ENCODE peak calls at places on chromosomes 6 and 20, in nine cellular contexts. R is lower lobe of right lung; U is esophagus squamous epithelium; I is fibroblast of lung; L is heart left ventricle; K is breast epithelium; A is right atrium auricular region; Q is body of pancreas; M is CD8-positive, alpha-beta memory T cell. C is an unnamed sample.
A peak's percentile ranks its signal among the peaks of the same experiment; 100 is the strongest.

GRCh38 chr6:125046107-125046925 is 84.1 kb downstream of the RNF217 start:
- DNase-seq in R (no peak), U (no peak), I (no peak), L (no peak), K (peak; percentile 83), A (no peak), Q (no peak), M (no peak), C (no peak)

GRCh38 chr6:132860254-132860653 is 45.9 kb downstream of the RPS12 start:
- DNase-seq in R (no peak), U (no peak), I (no peak), L (no peak), K (no peak), A (no peak), Q (no peak), M (no peak), C (no peak)

GRCh38 chr6:97668716-97669115 is 385.7 kb upstream of the MMS22L start:
- DNase-seq in R (no peak), U (no peak), I (no peak), L (peak; percentile 32), K (no peak), A (no peak), Q (no peak), M (no peak), C (no peak)

GRCh38 chr6:36487698-36488097 is 44.9 kb downstream of the KCTD20 start:
- DNase-seq in R (no peak), U (no peak), I (no peak), L (no peak), K (no peak), A (no peak), Q (no peak), M (no peak), C (no peak)

GRCh38 chr20:46914789-46915359 is 20.2 kb downstream of the EYA2 start:
- DNase-seq in R (no peak), U (no peak), I (no peak), L (no peak), K (no peak), A (peak; percentile 72), Q (peak; percentile 18), M (no peak), C (no peak)

GRCh38 chr6:79574636-79575035 is 37.4 kb upstream of the LCA5 start:
- DNase-seq in R (no peak), U (no peak), I (peak; percentile 56), L (no peak), K (no peak), A (no peak), Q (no peak), M (no peak), C (no peak)

GRCh38 chr6:35302604-35303218 is 5.1 kb downstream of the DEF6 start:
- DNase-seq in R (peak; percentile 73), U (peak; percentile 56), I (peak; percentile 12), L (no peak), K (no peak), A (no peak), Q (peak; percentile 53), M (peak; percentile 84), C (peak; percentile 97)

GRCh38 chr20:58585753-58586540 is 65.1 kb upstream of the STX16 start:
- DNase-seq in R (no peak), U (no peak), I (no peak), L (no peak), K (no peak), A (no peak), Q (no peak), M (no peak), C (no peak)

GRCh38 chr6:1624071-1624847 is 14.5 kb downstream of the FOXC1 start:
- DNase-seq in R (peak; percentile 44), U (no peak), I (no peak), L (peak; percentile 32), K (no peak), A (no peak), Q (no peak), M (no peak), C (no peak)

GRCh38 chr20:62936996-62937352 is 973 bp upstream of the GID8 start:
- DNase-seq in R (no peak), U (no peak), I (peak; percentile 50), L (no peak), K (no peak), A (no peak), Q (no peak), M (no peak), C (no peak)

GRCh38 chr6:48423640-48424365 is 312.8 kb upstream of the PTCHD4 start:
- DNase-seq in R (no peak), U (no peak), I (peak; percentile 67), L (no peak), K (no peak), A (no peak), Q (no peak), M (no peak), C (no peak)

GRCh38 chr20:47724910-47725247 is 60.4 kb downstream of the SULF2 start:
- DNase-seq in R (no peak), U (no peak), I (no peak), L (no peak), K (no peak), A (no peak), Q (no peak), M (no peak), C (no peak)

GRCh38 chr6:17460862-17461261 is 67.5 kb downstream of the CAP2 start:
- DNase-seq in R (no peak), U (no peak), I (no peak), L (no peak), K (no peak), A (no peak), Q (no peak), M (no peak), C (no peak)

GRCh38 chr6:89745728-89746127 is 73.9 kb downstream of the MDN1 start:
- DNase-seq in R (no peak), U (no peak), I (peak; percentile 70), L (no peak), K (no peak), A (no peak), Q (no peak), M (no peak), C (no peak)

GRCh38 chr6:79546186-79546585 is 9.0 kb upstream of the LCA5 start:
- DNase-seq in R (no peak), U (no peak), I (peak; percentile 31), L (no peak), K (no peak), A (no peak), Q (no peak), M (no peak), C (no peak)

GRCh38 chr6:144185133-144185836 is 35.0 kb downstream of the STX11 start:
- DNase-seq in R (no peak), U (no peak), I (no peak), L (no peak), K (no peak), A (no peak), Q (no peak), M (no peak), C (no peak)

DNA sequence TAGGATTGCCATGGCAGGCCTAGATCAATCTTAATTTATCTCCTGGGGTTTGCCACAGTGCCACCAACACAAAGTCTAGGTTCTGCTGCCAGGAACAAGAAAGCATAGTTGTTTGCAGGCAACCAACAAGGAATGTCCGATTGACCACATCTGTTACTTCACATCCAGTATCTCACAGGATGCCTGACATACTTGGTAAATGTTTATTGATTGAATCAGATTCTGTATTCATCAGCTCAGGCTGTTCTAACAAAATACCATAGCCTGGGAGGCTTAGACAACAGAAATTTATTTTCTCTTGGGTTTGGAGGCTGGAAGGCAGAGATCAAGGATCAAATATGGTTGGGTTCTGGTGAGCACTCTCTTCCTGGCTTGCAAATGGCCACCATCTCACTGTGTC is 26.3 kb upstream of the MC3R start:
- DNase-seq in R (no peak), U (no peak), I (no peak), L (no peak), K (no peak), A (no peak), Q (no peak), M (no peak), C (no peak)
- H3K9me3 ChIP-seq in R (peaks cover 10% of the 10 kb centered on the region), U (peaks cover 19% of the 10 kb centered on the region), I (no peaks in the 10 kb centered on the region), L (peaks cover 3% of the 10 kb centered on the region), K (no peaks in the 10 kb centered on the region), A (no peaks in the 10 kb centered on the region), Q (no peaks in the 10 kb centered on the region), M (no peaks in the 10 kb centered on the region), C (no peaks in the 10 kb centered on the region)

GRCh38 chr20:54476336-54476928 is 1.0 kb downstream of the DOK5 start:
- DNase-seq in R (no peak), U (no peak), I (no peak), L (no peak), K (no peak), A (no peak), Q (no peak), M (no peak), C (no peak)

GRCh38 chr20:54473340-54473739 is 2.1 kb upstream of the DOK5 start:
- DNase-seq in R (no peak), U (no peak), I (no peak), L (no peak), K (no peak), A (no peak), Q (no peak), M (no peak), C (no peak)

GRCh38 chr20:54474046-54474445 is 1.3 kb upstream of the DOK5 start:
- DNase-seq in R (no peak), U (no peak), I (no peak), L (no peak), K (no peak), A (no peak), Q (no peak), M (no peak), C (no peak)

GRCh38 chr20:54475334-54476287 is at the start of gene DOK5:
- DNase-seq in R (peak; percentile 42), U (no peak), I (peak; percentile 54), L (peak; percentile 56), K (no peak), A (peak; percentile 62), Q (no peak), M (no peak), C (no peak)

GRCh38 chr20:54474866-54475265 is 527 bp upstream of the DOK5 start:
- DNase-seq in R (no peak), U (no peak), I (no peak), L (no peak), K (no peak), A (no peak), Q (no peak), M (no peak), C (no peak)
- H3K4me3 ChIP-seq in R (peak overlapping the region; percentile 55), U (no peak overlapping the region), I (no peak overlapping the region), L (peak overlapping the region; percentile 92), K (peak overlapping the region; percentile 65), A (peak overlapping the region; percentile 69), Q (no peak overlapping the region), M (no peak overlapping the region), C (no peak overlapping the region)

DNA sequence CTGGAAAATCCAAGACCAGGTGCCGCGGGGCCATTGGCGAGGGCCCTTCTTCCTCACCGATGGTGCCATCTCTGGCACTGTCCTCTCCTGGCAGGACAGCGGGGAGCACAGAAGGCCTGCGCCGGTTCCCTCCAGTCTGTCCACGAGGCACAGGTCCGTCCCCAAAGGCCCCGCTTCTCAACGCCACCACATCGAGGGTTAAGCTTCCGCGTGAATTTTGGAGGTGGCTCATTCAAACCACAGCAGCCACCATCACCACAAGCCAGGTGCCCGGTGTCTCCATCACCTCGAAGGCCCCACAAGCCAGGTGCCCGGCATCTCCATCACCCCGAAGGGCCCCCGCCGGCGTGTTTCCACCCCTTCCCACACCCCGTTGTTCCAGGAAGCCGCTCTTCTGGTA is 10.1 kb upstream of the KIF25 start:
- DNase-seq in R (no peak), U (no peak), I (no peak), L (no peak), K (no peak), A (no peak), Q (no peak), M (no peak), C (no peak)
- H3K9me3 ChIP-seq in R (no peaks in the 10 kb centered on the region), U (no peaks in the 10 kb centered on the region), I (no peaks in the 10 kb centered on the region), L (no peaks in the 10 kb centered on the region), K (no peaks in the 10 kb centered on the region), A (no peaks in the 10 kb centered on the region), Q (no peaks in the 10 kb centered on the region), M (no peaks in the 10 kb centered on the region), C (no peaks in the 10 kb centered on the region)

GRCh38 chr6:107604549-107604948 is 114.6 kb downstream of the SOBP start:
- DNase-seq in R (no peak), U (no peak), I (no peak), L (no peak), K (no peak), A (no peak), Q (no peak), M (no peak), C (no peak)
- H3K4me3 ChIP-seq in R (no peak overlapping the region), U (no peak overlapping the region), I (no peak overlapping the region), L (no peak overlapping the region), K (no peak overlapping the region), A (no peak overlapping the region), Q (no peak overlapping the region), M (no peak overlapping the region), C (no peak overlapping the region)

C was measured in CD4-positive, alpha-beta memory T cell.